ENCODE peak calls at places on chromosomes 16 and 17, in six cellular contexts. M is T-helper 17 cell, K is C1 segment of cervical spinal cord, Z is HTR-8/SVneo, R is 8988T, T is right lobe of liver. F is an unnamed sample.

GRCh38 chr16:30768583-30769181 is 6.6 kb downstream of the RNF40 start:
- DNase-seq in M (no peak), K (no peak), Z (no peak), R (no peak), T (peak; percentile 42), F (no peak)

GRCh38 chr17:59105852-59106462 is 723 bp downstream of the TRIM37 start:
- DNase-seq in M (peak; percentile 73), K (peak; percentile 53), Z (peak; percentile 64), R (no peak), T (peak; percentile 77), F (peak; percentile 76)

GRCh38 chr17:2189231-2189630 is 114.4 kb downstream of the SMG6 start:
- DNase-seq in M (no peak), K (no peak), Z (no peak), R (no peak), T (no peak), F (no peak)

GRCh38 chr16:14186007-14186953 is 115.2 kb downstream of the MRTFB start:
- DNase-seq in M (no peak), K (no peak), Z (peak; percentile 34), R (no peak), T (no peak), F (no peak)

GRCh38 chr17:81329279-81329926 is 34.3 kb upstream of the SLC38A10 start:
- DNase-seq in M (no peak), K (no peak), Z (peak; percentile 97), R (peak; percentile 94), T (peak; percentile 94), F (no peak)

GRCh38 chr16:10085078-10085798 is 97.0 kb downstream of the GRIN2A start:
- DNase-seq in M (no peak), K (no peak), Z (no peak), R (no peak), T (no peak), F (no peak)

GRCh38 chr17:68089881-68090280 is 54.3 kb downstream of the KPNA2 start:
- DNase-seq in M (no peak), K (peak; percentile 18), Z (no peak), R (no peak), T (no peak), F (no peak)

GRCh38 chr17:35947156-35947585 is 3.7 kb upstream of the LYZL6 start:
- DNase-seq in M (no peak), K (no peak), Z (peak; percentile 56), R (no peak), T (no peak), F (peak; percentile 27)

GRCh38 chr16:10514369-10515055 is 65.9 kb downstream of the EMP2 start:
- DNase-seq in M (no peak), K (no peak), Z (peak; percentile 45), R (peak; percentile 14), T (no peak), F (peak; percentile 16)

GRCh38 chr16:2981177-2981898 is 1.1 kb upstream of the PKMYT1 start:
- DNase-seq in M (no peak), K (no peak), Z (no peak), R (no peak), T (no peak), F (no peak)